ENCODE peak calls at places on chromosomes 12 and 14, in four cellular contexts. One of them, this sample, is unnamed.

GRCh38 chr12:6090786-6091185 is 33.7 kb downstream of the VWF start:
- DNase-seq in A549: no peak
- DNase-seq in GM12878: no peak
- DNase-seq in HepG2: peak; percentile 26
- DNase-seq in this sample: no peak

GRCh38 chr14:55160989-55161388 is 30.4 kb downstream of the DLGAP5 start:
- DNase-seq in A549: peak; percentile 38
- DNase-seq in HepG2: peak; percentile 8
- DNase-seq in GM12878: no peak
- DNase-seq in this sample: peak; percentile 50

GRCh38 chr14:59013672-59014298 is 174.7 kb upstream of the DAAM1 start:
- DNase-seq in GM12878: no peak
- DNase-seq in A549: no peak
- DNase-seq in HepG2: peak; percentile 66
- DNase-seq in this sample: no peak

GRCh38 chr14:103600503-103600902 is 28.5 kb upstream of the KLC1 start:
- DNase-seq in HepG2: no peak
- DNase-seq in A549: no peak
- DNase-seq in GM12878: no peak
- DNase-seq in this sample: no peak

GRCh38 chr12:98645572-98646067 is 530 bp downstream of the APAF1 start:
- DNase-seq in GM12878: no peak
- DNase-seq in HepG2: no peak
- DNase-seq in A549: peak; percentile 27
- DNase-seq in this sample: no peak

GRCh38 chr12:47650469-47650868 is 55.4 kb downstream of the RPAP3 start:
- DNase-seq in GM12878: no peak
- DNase-seq in A549: no peak
- DNase-seq in HepG2: no peak
- DNase-seq in this sample: no peak

GRCh38 chr12:52543985-52544888 is 8.7 kb downstream of the KRT71 start:
- DNase-seq in A549: peak; percentile 21
- DNase-seq in HepG2: no peak
- DNase-seq in GM12878: no peak
- DNase-seq in this sample: no peak

GRCh38 chr14:100092832-100093231 is 27.6 kb downstream of the EVL start:
- DNase-seq in A549: no peak
- DNase-seq in HepG2: no peak
- DNase-seq in GM12878: no peak
- DNase-seq in this sample: no peak

GRCh38 chr14:86961106-86961716 is 1031.8 kb downstream of the GALC start:
- DNase-seq in HepG2: peak; percentile 9
- DNase-seq in GM12878: no peak
- DNase-seq in A549: no peak
- DNase-seq in this sample: peak; percentile 29

GRCh38 chr14:95523051-95523817 is 6.8 kb upstream of the SYNE3 start:
- DNase-seq in A549: no peak
- DNase-seq in GM12878: no peak
- DNase-seq in HepG2: peak; percentile 95
- DNase-seq in this sample: no peak

DNA sequence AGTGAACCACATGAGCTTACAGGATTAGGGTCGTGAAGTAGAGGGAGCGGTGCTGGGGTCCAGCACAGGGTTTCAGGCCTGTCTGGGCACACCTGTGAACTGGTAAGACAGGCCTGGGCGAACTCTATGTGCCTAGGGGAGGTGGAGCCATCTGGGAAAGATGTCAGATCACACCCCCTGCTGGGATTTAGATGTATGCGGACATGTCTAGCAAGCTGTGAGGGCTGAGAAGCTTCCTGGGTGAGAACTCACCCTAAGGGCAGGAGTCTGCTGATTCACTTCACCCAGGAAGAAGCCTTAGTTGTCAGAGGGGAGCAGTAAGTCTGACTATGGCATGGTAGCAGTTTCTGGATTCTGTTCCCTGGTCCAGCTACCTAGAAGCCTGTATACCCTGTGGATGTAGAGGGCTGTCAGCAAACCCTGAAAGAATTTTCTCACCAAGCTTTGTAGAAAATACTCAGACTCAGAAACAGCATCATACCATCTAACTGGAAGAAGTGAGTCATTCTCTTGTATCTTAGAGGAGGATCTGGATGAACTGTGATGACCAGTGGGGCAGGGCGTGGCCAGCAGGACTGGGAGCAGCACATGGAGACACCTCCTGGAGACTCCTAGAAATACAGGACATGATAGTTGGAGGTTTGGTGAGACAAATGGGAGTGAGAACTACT is 11.2 kb upstream of the PYGL start:
- DNase-seq in A549: peak; percentile 90
- DNase-seq in HepG2: peak; percentile 82
- DNase-seq in GM12878: no peak
- DNase-seq in this sample: peak; percentile 75
- TF ChIP-seq PBX3 in A549: peak; percentile 46
- TF ChIP-seq PBX3 in HepG2: no peak
- TF ChIP-seq PBX3 in GM12878: no peak
- TF ChIP-seq PBX3 in this sample: peak; percentile 32

GRCh38 chr14:98754343-98755025 is 517.5 kb downstream of the BCL11B start:
- DNase-seq in A549: no peak
- DNase-seq in GM12878: no peak
- DNase-seq in HepG2: no peak
- DNase-seq in this sample: no peak
- TF ChIP-seq PBX3 in A549: no peak
- TF ChIP-seq PBX3 in GM12878: no peak
- TF ChIP-seq PBX3 in HepG2: no peak
- TF ChIP-seq PBX3 in this sample: no peak

DNA sequence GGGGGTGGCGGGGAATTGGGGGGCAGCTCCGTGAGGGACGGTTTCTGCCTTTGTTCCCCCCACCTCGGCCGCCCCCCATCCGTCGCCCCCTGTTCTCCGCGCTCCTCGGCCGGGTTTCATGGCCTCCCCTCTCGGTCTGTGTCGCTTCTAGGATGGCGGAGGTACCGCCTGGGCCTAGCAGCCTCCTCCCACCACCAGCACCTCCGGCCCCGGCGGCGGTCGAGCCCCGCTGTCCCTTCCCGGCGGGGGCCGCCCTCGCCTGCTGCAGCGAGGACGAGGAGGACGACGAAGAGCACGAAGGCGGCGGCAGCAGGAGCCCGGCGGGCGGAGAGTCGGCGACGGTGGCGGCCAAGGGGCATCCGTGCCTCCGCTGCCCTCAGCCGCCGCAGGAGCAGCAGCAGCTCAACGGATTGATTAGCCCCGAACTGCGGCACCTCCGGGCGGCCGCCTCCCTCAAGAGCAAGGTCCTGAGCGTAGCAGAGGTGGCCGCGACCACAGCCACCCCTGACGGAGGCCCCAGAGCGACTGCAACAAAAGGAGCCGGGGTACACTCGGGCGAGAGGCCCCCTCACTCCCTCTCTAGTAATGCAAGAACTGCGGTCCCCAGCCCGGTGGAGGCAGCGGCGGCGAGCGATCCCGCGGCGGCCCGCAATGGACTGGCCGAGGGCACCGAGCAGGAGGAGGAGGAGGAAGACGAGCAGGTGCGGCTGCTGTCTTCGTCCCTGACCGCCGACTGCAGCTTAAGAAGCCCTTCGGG is 598 bp downstream of the NAA30 start:
- DNase-seq in HepG2: no peak
- DNase-seq in A549: peak; percentile 14
- DNase-seq in GM12878: no peak
- DNase-seq in this sample: peak; percentile 78
- TF ChIP-seq PBX3 in HepG2: no peak
- TF ChIP-seq PBX3 in A549: no peak
- TF ChIP-seq PBX3 in GM12878: no peak
- TF ChIP-seq PBX3 in this sample: no peak

DNA sequence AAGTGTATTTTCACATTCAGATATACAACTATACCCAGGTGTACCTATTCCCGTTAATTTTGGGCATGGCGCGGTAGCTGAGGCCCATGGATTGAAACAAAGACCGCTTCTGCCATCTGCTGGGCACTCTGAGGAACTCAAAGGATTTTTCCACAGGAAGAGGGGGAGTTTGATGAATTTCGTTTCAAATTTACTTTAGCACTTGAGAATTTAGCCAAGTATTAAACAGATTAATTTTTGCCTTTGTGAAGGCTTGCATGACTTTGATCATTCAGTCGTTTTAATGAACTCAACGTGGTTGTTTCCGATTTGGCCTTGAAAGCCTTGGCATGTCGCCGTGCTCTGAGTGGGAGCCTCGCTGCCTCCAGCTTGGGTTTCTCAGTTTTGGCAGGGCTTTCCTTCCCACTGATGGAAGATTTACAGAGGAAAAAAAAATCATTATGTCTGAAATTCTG is 153.2 kb upstream of the DDHD1 start:
- DNase-seq in GM12878: no peak
- DNase-seq in HepG2: peak; percentile 19
- DNase-seq in A549: peak; percentile 47
- DNase-seq in this sample: peak; percentile 44
- TF ChIP-seq PBX3 in GM12878: no peak
- TF ChIP-seq PBX3 in HepG2: no peak
- TF ChIP-seq PBX3 in A549: no peak
- TF ChIP-seq PBX3 in this sample: peak; percentile 34

GRCh38 chr12:108482717-108483212 is 32.3 kb upstream of the FICD start:
- DNase-seq in HepG2: no peak
- DNase-seq in GM12878: no peak
- DNase-seq in A549: no peak
- DNase-seq in this sample: no peak
- TF ChIP-seq PBX3 in HepG2: no peak
- TF ChIP-seq PBX3 in GM12878: no peak
- TF ChIP-seq PBX3 in A549: no peak
- TF ChIP-seq PBX3 in this sample: no peak

GRCh38 chr14:105854600-105855245 is 328.3 kb downstream of the TMEM121 start:
- DNase-seq in HepG2: no peak
- DNase-seq in GM12878: no peak
- DNase-seq in A549: no peak
- DNase-seq in this sample: no peak
- TF ChIP-seq PBX3 in HepG2: no peak
- TF ChIP-seq PBX3 in GM12878: no peak
- TF ChIP-seq PBX3 in A549: no peak
- TF ChIP-seq PBX3 in this sample: no peak